ENCODE peak calls at places on chromosomes 1 and 21, in four cellular contexts. J is heart right ventricle, R is adrenal gland, F is dorsolateral prefrontal cortex. G is an unnamed sample.

GRCh38 chr1:152906023-152906565 is 2.3 kb upstream of the IVL start:
- DNase-seq in R (no peak), J (no peak), F (no peak), G (no peak)

GRCh38 chr1:70204578-70204977 is 801 bp downstream of the LRRC40 start:
- DNase-seq in F (no peak), R (no peak), J (no peak), G (no peak)

GRCh38 chr1:96259399-96259798 is 462.2 kb upstream of the PTBP2 start:
- DNase-seq in F (no peak), R (no peak), J (no peak), G (no peak)

GRCh38 chr1:247496581-247497285 is 38.8 kb upstream of the OR2B11 start:
- DNase-seq in R (no peak), F (no peak), J (no peak), G (no peak)

GRCh38 chr1:116777831-116778830 is 23.9 kb downstream of the CD2 start:
- DNase-seq in J (no peak), F (no peak), R (no peak), G (no peak)

GRCh38 chr1:209926045-209926444 is 12.0 kb upstream of the SYT14 start:
- DNase-seq in F (no peak), R (no peak), J (no peak), G (no peak)

GRCh38 chr1:23923592-23924495 is 10.7 kb upstream of the CNR2 start:
- DNase-seq in J (peak; percentile 33), F (no peak), R (peak; percentile 34), G (no peak)

GRCh38 chr1:25889470-25889869 is 14.0 kb upstream of the PAQR7 start:
- DNase-seq in F (no peak), R (no peak), J (no peak), G (no peak)

GRCh38 chr1:236520445-236521005 is 3.3 kb upstream of the LGALS8 start:
- DNase-seq in F (no peak), R (no peak), J (no peak), G (no peak)

GRCh38 chr1:19361231-19362147 is 49.4 kb downstream of the SLC66A1 start:
- DNase-seq in J (no peak), R (no peak), F (no peak), G (no peak)

GRCh38 chr1:226610671-226611070 is 62.1 kb downstream of the STUM start:
- DNase-seq in F (no peak), J (no peak), R (no peak), G (no peak)

DNA sequence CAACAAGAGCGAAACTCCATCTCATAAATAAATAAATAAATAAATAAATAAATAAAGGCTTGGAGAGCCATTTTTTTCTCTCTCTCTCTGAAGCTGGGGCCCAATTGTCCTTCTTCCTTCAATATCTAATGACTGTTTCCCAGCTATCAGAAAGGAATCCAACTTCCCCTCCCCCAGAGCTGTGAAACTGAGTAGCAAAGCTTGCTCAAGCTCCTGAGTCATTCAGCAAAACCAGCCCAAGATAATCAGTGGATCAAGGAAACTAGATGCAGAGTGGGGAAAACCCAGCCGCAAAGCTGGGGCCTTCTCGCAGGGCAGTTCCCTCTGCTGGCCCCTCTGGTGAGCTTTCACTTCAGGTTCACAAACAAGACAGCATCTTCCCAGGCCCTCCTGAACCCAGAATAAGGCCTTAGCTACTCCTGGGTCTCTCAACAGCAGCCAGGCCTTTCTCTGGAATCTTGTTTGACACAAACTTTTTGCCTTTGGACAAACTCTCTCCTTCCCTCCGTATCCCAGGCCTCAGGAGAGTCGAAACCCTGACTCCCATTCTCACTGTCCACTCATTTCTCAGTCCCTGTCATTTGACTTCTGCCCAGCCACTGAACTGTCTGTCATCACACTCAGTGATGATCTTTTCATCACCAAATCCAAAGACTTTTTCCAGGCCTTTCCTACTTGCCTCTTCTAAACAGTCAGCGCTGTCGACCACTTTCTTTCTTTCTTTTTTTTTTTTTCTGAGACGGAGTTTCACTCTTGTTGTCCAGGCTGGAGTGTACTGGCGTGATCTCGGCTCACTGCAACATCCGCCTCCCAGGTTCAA is 18.0 kb upstream of the PTP4A2 start:
- DNase-seq in J (peak; percentile 83), F (no peak), R (peak; percentile 95), G (peak; percentile 95)
- TF ChIP-seq CTCF in J (peak; percentile 42), F (no peak), R (no peak), G (peak; percentile 19)

GRCh38 chr21:40176732-40177131 is 309.5 kb downstream of the PCP4 start:
- DNase-seq in R (no peak), J (no peak), F (no peak), G (no peak)
- H3K27ac ChIP-seq in R (no peak overlapping the region), J (no peak overlapping the region), F (no peak overlapping the region), G (no peak overlapping the region)

GRCh38 chr1:224084867-224085266 is 29.0 kb upstream of the FBXO28 start:
- DNase-seq in J (no peak), R (no peak), F (no peak), G (no peak)
- TF ChIP-seq CTCF in J (no peak), R (no peak), F (no peak), G (no peak)

DNA sequence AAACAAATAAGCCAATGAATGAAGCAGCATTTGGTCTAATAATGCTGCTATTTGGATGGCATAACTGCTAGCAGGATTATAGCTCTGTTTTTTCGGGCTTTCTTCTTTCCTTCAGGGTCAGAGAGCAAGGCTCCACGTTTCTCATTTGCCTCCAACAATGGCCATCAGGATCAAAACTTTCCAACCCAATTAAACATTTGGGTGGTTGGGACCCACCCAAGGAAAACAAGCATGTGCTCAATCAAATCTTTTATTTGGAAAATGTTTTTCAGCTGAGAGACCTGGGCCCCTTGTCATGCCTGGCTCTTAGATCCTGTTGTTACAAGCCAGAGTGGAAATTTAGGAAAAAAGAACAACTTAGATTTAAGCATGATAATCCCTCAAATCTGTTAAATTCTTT is 373.1 kb upstream of the USP24 start:
- DNase-seq in R (no peak), J (no peak), F (no peak), G (no peak)
- H3K27ac ChIP-seq in R (no peak overlapping the region), J (peak overlapping the region; percentile 17), F (no peak overlapping the region), G (peak overlapping the region; percentile 86)

GRCh38 chr1:109238382-109238781 is 11.0 kb upstream of the CELSR2 start:
- DNase-seq in F (no peak), R (no peak), J (no peak), G (no peak)
- TF ChIP-seq CTCF in F (no peak), R (no peak), J (no peak), G (no peak)